ENCODE peak calls at places on chromosomes 3 and 15, in five cellular contexts. One of them, this sample, is unnamed.

GRCh38 chr3:48565186-48565585 is 1.6 kb upstream of the UCN2 start:
- DNase-seq in stimulated activated CD8-positive, alpha-beta memory T cell treated with anti-CD3 and anti-CD28 coated beads, Interleukin-15, amount 100 ng/mL, for 1 hour: no peak
- DNase-seq in pulmonary artery endothelial cell: no peak
- DNase-seq in NT2/D1: no peak
- DNase-seq in EH: no peak
- DNase-seq in this sample: no peak

GRCh38 chr3:155714295-155714718 is 30.6 kb downstream of the PLCH1 start:
- DNase-seq in stimulated activated CD8-positive, alpha-beta memory T cell treated with anti-CD3 and anti-CD28 coated beads, Interleukin-15, amount 100 ng/mL, for 1 hour: no peak
- DNase-seq in pulmonary artery endothelial cell: no peak
- DNase-seq in NT2/D1: no peak
- DNase-seq in EH: no peak
- DNase-seq in this sample: no peak

GRCh38 chr3:61830111-61830400 is 268.7 kb downstream of the PTPRG start:
- DNase-seq in stimulated activated CD8-positive, alpha-beta memory T cell treated with anti-CD3 and anti-CD28 coated beads, Interleukin-15, amount 100 ng/mL, for 1 hour: no peak
- DNase-seq in pulmonary artery endothelial cell: no peak
- DNase-seq in NT2/D1: no peak
- DNase-seq in EH: no peak
- DNase-seq in this sample: no peak

GRCh38 chr15:68231102-68231818 is 1.7 kb upstream of the CLN6 start:
- DNase-seq in stimulated activated CD8-positive, alpha-beta memory T cell treated with anti-CD3 and anti-CD28 coated beads, Interleukin-15, amount 100 ng/mL, for 1 hour: no peak
- DNase-seq in pulmonary artery endothelial cell: no peak
- DNase-seq in NT2/D1: no peak
- DNase-seq in EH: no peak
- DNase-seq in this sample: no peak

GRCh38 chr3:32872487-32873382 is 54.9 kb downstream of the TRIM71 start:
- DNase-seq in stimulated activated CD8-positive, alpha-beta memory T cell treated with anti-CD3 and anti-CD28 coated beads, Interleukin-15, amount 100 ng/mL, for 1 hour: no peak
- DNase-seq in pulmonary artery endothelial cell: no peak
- DNase-seq in NT2/D1: no peak
- DNase-seq in EH: peak; percentile 62
- DNase-seq in this sample: no peak

GRCh38 chr3:48428863-48429415 is 947 bp downstream of the PLXNB1 start:
- DNase-seq in stimulated activated CD8-positive, alpha-beta memory T cell treated with anti-CD3 and anti-CD28 coated beads, Interleukin-15, amount 100 ng/mL, for 1 hour: no peak
- DNase-seq in pulmonary artery endothelial cell: no peak
- DNase-seq in NT2/D1: no peak
- DNase-seq in EH: peak; percentile 44
- DNase-seq in this sample: no peak

GRCh38 chr3:65883614-65884013 is 155.1 kb downstream of the MAGI1 start:
- DNase-seq in stimulated activated CD8-positive, alpha-beta memory T cell treated with anti-CD3 and anti-CD28 coated beads, Interleukin-15, amount 100 ng/mL, for 1 hour: no peak
- DNase-seq in pulmonary artery endothelial cell: no peak
- DNase-seq in NT2/D1: no peak
- DNase-seq in EH: peak; percentile 51
- DNase-seq in this sample: no peak

GRCh38 chr3:127694467-127695215 is 21.9 kb downstream of the ABTB1 start:
- DNase-seq in stimulated activated CD8-positive, alpha-beta memory T cell treated with anti-CD3 and anti-CD28 coated beads, Interleukin-15, amount 100 ng/mL, for 1 hour: no peak
- DNase-seq in pulmonary artery endothelial cell: no peak
- DNase-seq in NT2/D1: no peak
- DNase-seq in EH: peak; percentile 45
- DNase-seq in this sample: no peak

GRCh38 chr3:88321696-88322095 is 171.9 kb downstream of the C3orf38 start:
- DNase-seq in stimulated activated CD8-positive, alpha-beta memory T cell treated with anti-CD3 and anti-CD28 coated beads, Interleukin-15, amount 100 ng/mL, for 1 hour: no peak
- DNase-seq in pulmonary artery endothelial cell: no peak
- DNase-seq in NT2/D1: no peak
- DNase-seq in EH: no peak
- DNase-seq in this sample: no peak

This sample was measured in brain pericyte.